ENCODE peak calls at places on chromosomes 13 and 19, in four cellular contexts. J, U, B and V are unnamed samples.

GRCh38 chr13:105918842-105919741 is 616.4 kb downstream of the EFNB2 start:
- DNase-seq in J (peak), B (no peak), U (no peak), V (no peak)

GRCh38 chr19:2983351-2984195 is 6.2 kb downstream of the TLE6 start:
- DNase-seq in U (no peak), J (peak), B (no peak), V (peak)

GRCh38 chr19:5048727-5049553 is 80.0 kb downstream of the KDM4B start:
- DNase-seq in B (no peak), J (peak), U (no peak), V (no peak)

GRCh38 chr19:14019100-14019499 is 8.8 kb upstream of the RLN3 start:
- DNase-seq in B (no peak), U (no peak), J (no peak), V (no peak)

GRCh38 chr19:35090160-35090794 is 25.3 kb upstream of the FXYD3 start:
- DNase-seq in J (peak), B (peak), U (peak), V (peak)

GRCh38 chr13:88978607-88979006 is 1307.4 kb downstream of the SLITRK5 start:
- DNase-seq in J (no peak), U (no peak), B (no peak), V (no peak)

GRCh38 chr13:60922526-60923231 is 493.0 kb downstream of the PCDH20 start:
- DNase-seq in J (no peak), B (no peak), U (no peak), V (no peak)

GRCh38 chr19:30036154-30037129 is 94.4 kb downstream of the URI1 start:
- DNase-seq in U (peak), J (no peak), B (no peak), V (no peak)

GRCh38 chr19:58554494-58555368 is at the start of gene CHMP2A:
- DNase-seq in J (peak), U (peak), B (peak), V (peak)

GRCh38 chr19:5339950-5340636 is 519 bp downstream of the PTPRS start:
- DNase-seq in U (peak), B (no peak), J (peak), V (peak)

GRCh38 chr13:60001892-60002291 is 161.8 kb downstream of the DIAPH3 start:
- DNase-seq in U (no peak), B (no peak), J (no peak), V (no peak)

GRCh38 chr19:51783373-51783772 is 11.6 kb upstream of the FPR3 start:
- DNase-seq in J (peak), U (no peak), B (no peak), V (no peak)